ENCODE peak calls at places on chromosomes 13 and 19, in eight cellular contexts. X, O, J, V, Q, W, G and E are unnamed samples.

GRCh38 chr19:30339624-30340525 is 32.3 kb upstream of the ZNF536 start:
- DNase-seq in V (no peak), W (no peak), O (no peak), G (no peak), J (no peak), X (no peak), Q (no peak), E (no peak)

GRCh38 chr19:7772752-7773291 is 9.8 kb downstream of the CLEC4M start:
- DNase-seq in X (no peak), V (no peak), Q (no peak), W (no peak), G (peak; percentile 63), O (no peak), J (no peak), E (no peak)

GRCh38 chr19:2171349-2172145 is 7.8 kb downstream of the DOT1L start:
- DNase-seq in O (no peak), G (peak; percentile 71), W (no peak), J (no peak), Q (no peak), V (peak; percentile 25), X (peak; percentile 81), E (peak; percentile 3)

GRCh38 chr13:72696590-72696989 is 30.8 kb downstream of the MZT1 start:
- DNase-seq in V (no peak), G (no peak), X (no peak), O (no peak), Q (no peak), J (peak; percentile 19), W (peak; percentile 19), E (no peak)

GRCh38 chr19:40236366-40236765 is 9.9 kb upstream of the CCNP start:
- DNase-seq in W (no peak), Q (no peak), O (no peak), J (no peak), G (no peak), V (no peak), X (no peak), E (no peak)

GRCh38 chr13:32737679-32738078 is 151.4 kb downstream of the PDS5B start:
- DNase-seq in V (no peak), Q (no peak), G (no peak), W (no peak), O (no peak), J (no peak), X (no peak), E (no peak)

GRCh38 chr19:3842948-3843347 is 25.9 kb downstream of the ZFR2 start:
- DNase-seq in G (no peak), J (no peak), W (no peak), O (no peak), Q (no peak), X (no peak), V (no peak), E (no peak)

GRCh38 chr13:59931621-59932020 is 232.1 kb downstream of the DIAPH3 start:
- DNase-seq in Q (no peak), V (peak; percentile 54), J (peak; percentile 69), G (no peak), W (no peak), X (no peak), O (peak; percentile 22), E (no peak)

GRCh38 chr13:45333973-45334922 is 6.7 kb downstream of the TPT1 start:
- DNase-seq in X (no peak), O (no peak), V (no peak), Q (peak; percentile 46), W (no peak), J (no peak), G (no peak), E (no peak)

GRCh38 chr19:32676186-32676894 is 692 bp downstream of the RGS9BP start:
- DNase-seq in J (peak; percentile 68), W (no peak), V (peak; percentile 30), O (no peak), G (no peak), X (peak; percentile 61), Q (peak; percentile 14), E (peak; percentile 87)

GRCh38 chr13:21466527-21466926 is 7.4 kb upstream of the ZDHHC20 start:
- DNase-seq in G (no peak), J (no peak), V (no peak), O (no peak), Q (no peak), W (no peak), X (no peak), E (no peak)

GRCh38 chr19:1924320-1924961 is 16.5 kb upstream of the CSNK1G2 start:
- DNase-seq in O (no peak), W (no peak), Q (no peak), V (no peak), X (no peak), J (no peak), G (no peak), E (no peak)

GRCh38 chr13:76440568-76440967 is 445.6 kb downstream of the KCTD12 start:
- DNase-seq in V (no peak), G (no peak), Q (no peak), J (no peak), O (no peak), X (no peak), W (no peak), E (no peak)

GRCh38 chr19:52778811-52779210 is 7.8 kb downstream of the ZNF600 start:
- DNase-seq in Q (peak; percentile 9), O (no peak), G (no peak), X (no peak), J (no peak), W (no peak), V (no peak), E (no peak)

GRCh38 chr13:113187905-113188595 is 20.4 kb downstream of the PCID2 start:
- DNase-seq in Q (no peak), G (no peak), W (no peak), J (no peak), O (no peak), X (no peak), V (no peak), E (no peak)

GRCh38 chr19:44548736-44549135 is 19.3 kb upstream of the CEACAM20 start:
- DNase-seq in V (no peak), J (no peak), X (no peak), W (no peak), O (no peak), G (no peak), Q (peak; percentile 72), E (no peak)

GRCh38 chr19:43132696-43133095 is 50.2 kb upstream of the PSG2 start:
- DNase-seq in O (no peak), W (no peak), G (no peak), J (no peak), Q (peak; percentile 58), X (no peak), V (no peak), E (no peak)

GRCh38 chr13:110921695-110922094 is 6.8 kb upstream of the ANKRD10 start:
- DNase-seq in X (no peak), G (no peak), V (no peak), Q (no peak), O (no peak), W (no peak), J (no peak), E (no peak)

GRCh38 chr19:39314016-39314728 is 6.5 kb downstream of the LRFN1 start:
- DNase-seq in Q (no peak), O (no peak), J (no peak), V (no peak), X (no peak), G (no peak), W (no peak), E (no peak)

GRCh38 chr19:17184381-17184841 is 30.7 kb upstream of the USE1 start:
- DNase-seq in Q (no peak), J (no peak), V (no peak), G (peak; percentile 27), W (no peak), O (no peak), X (no peak), E (no peak)

GRCh38 chr19:17479325-17479791 is 9.0 kb downstream of the SLC27A1 start:
- DNase-seq in Q (peak; percentile 83), G (no peak), X (no peak), J (no peak), V (no peak), O (no peak), W (no peak), E (peak; percentile 10)

GRCh38 chr13:26619321-26619720 is 61.8 kb downstream of the WASF3 start:
- DNase-seq in J (no peak), V (no peak), G (no peak), Q (peak; percentile 88), W (no peak), X (no peak), O (no peak), E (no peak)

GRCh38 chr13:37448072-37448471 is 150.5 kb downstream of the POSTN start:
- DNase-seq in Q (no peak), W (no peak), X (no peak), J (no peak), G (no peak), O (no peak), V (no peak), E (no peak)

GRCh38 chr19:50313812-50314536 is 15.2 kb downstream of the KCNC3 start:
- DNase-seq in W (no peak), X (peak; percentile 66), J (peak; percentile 81), O (peak; percentile 49), V (no peak), G (no peak), Q (no peak), E (peak; percentile 40)

GRCh38 chr19:18502633-18503294 is 19.1 kb downstream of the ELL start:
- DNase-seq in W (no peak), X (no peak), V (peak; percentile 44), J (no peak), O (no peak), G (no peak), Q (no peak), E (no peak)

GRCh38 chr13:114104626-114105350 is 27.6 kb downstream of the RASA3 start:
- DNase-seq in O (no peak), Q (no peak), G (no peak), V (no peak), J (no peak), X (no peak), W (no peak), E (no peak)

GRCh38 chr13:104315606-104316005 is 1249.4 kb upstream of the SLC10A2 start:
- DNase-seq in W (no peak), O (no peak), J (no peak), V (no peak), X (no peak), G (no peak), Q (peak; percentile 73), E (no peak)

GRCh38 chr13:27120811-27121210 is 50.8 kb downstream of the USP12 start:
- DNase-seq in J (no peak), O (no peak), W (no peak), G (no peak), Q (peak; percentile 49), V (no peak), X (no peak), E (no peak)

GRCh38 chr19:54337858-54338230 is 1.1 kb downstream of the LILRA4 start:
- DNase-seq in X (no peak), O (no peak), G (no peak), Q (no peak), V (no peak), W (no peak), J (no peak), E (no peak)

GRCh38 chr13:105410602-105411001 is 1124.9 kb downstream of the EFNB2 start:
- DNase-seq in Q (peak; percentile 43), X (peak; percentile 71), W (no peak), O (peak; percentile 8), J (no peak), V (peak; percentile 1), G (no peak), E (peak; percentile 27)

GRCh38 chr13:99657848-99658265 is 156.6 kb downstream of the TM9SF2 start:
- DNase-seq in Q (no peak), V (no peak), W (no peak), G (no peak), X (peak; percentile 65), O (no peak), J (no peak), E (no peak)

GRCh38 chr13:113836917-113837553 is 26.8 kb downstream of the GAS6 start:
- DNase-seq in J (no peak), X (peak; percentile 47), O (peak; percentile 79), Q (peak; percentile 78), G (no peak), W (no peak), V (no peak), E (no peak)